ENCODE peak calls at places on chromosomes 12 and 14, in six cellular contexts. C is putamen; Q is kidney tubule cell; T is dermis microvascular lymphatic vessel endothelial cell; N is stimulated activated CD4-positive, alpha-beta T cell treated with anti-CD3 and anti-CD28 coated beads, TNF-alpha, amount 100 ng/mL, for 1 hour; D is iPS-NIHi11. U is an unnamed sample.

GRCh38 chr14:23664207-23664885 is 28.2 kb downstream of the DHRS2 start:
- DNase-seq in T (no peak), Q (no peak), C (no peak), D (no peak), N (no peak), U (no peak)

GRCh38 chr12:82279597-82279996 is 78.6 kb downstream of the CCDC59 start:
- DNase-seq in D (no peak), T (no peak), Q (no peak), C (no peak), N (no peak), U (no peak)

GRCh38 chr12:18140969-18141368 is 51.0 kb upstream of the RERGL start:
- DNase-seq in T (no peak), D (no peak), Q (no peak), C (no peak), N (no peak), U (no peak)

GRCh38 chr12:50579757-50580267 is 75.0 kb downstream of the DIP2B start:
- DNase-seq in C (no peak), D (no peak), N (no peak), Q (peak; percentile 88), T (no peak), U (no peak)

GRCh38 chr14:35365130-35366047 is 39.2 kb downstream of the NFKBIA start:
- DNase-seq in D (no peak), C (no peak), N (no peak), T (peak; percentile 67), Q (peak; percentile 96), U (no peak)

GRCh38 chr12:4380332-4380731 is 820 bp upstream of the FGF23 start:
- DNase-seq in N (no peak), Q (no peak), T (no peak), D (no peak), C (no peak), U (peak; percentile 76)

GRCh38 chr14:60775296-60775695 is 40.7 kb downstream of the MNAT1 start:
- DNase-seq in N (no peak), C (no peak), D (no peak), T (no peak), Q (peak; percentile 85), U (no peak)

GRCh38 chr12:29782821-29783772 is 645 bp downstream of the TMTC1 start:
- DNase-seq in T (no peak), C (peak; percentile 30), Q (peak; percentile 2), D (peak; percentile 69), N (no peak), U (peak; percentile 30)

GRCh38 chr14:100048786-100049185 is 16.4 kb upstream of the EVL start:
- DNase-seq in Q (no peak), N (no peak), T (no peak), D (no peak), C (no peak), U (no peak)

GRCh38 chr14:64623576-64624165 is 73.9 kb downstream of the PPP1R36 start:
- DNase-seq in D (no peak), N (no peak), T (no peak), C (no peak), Q (no peak), U (no peak)

GRCh38 chr14:90760591-90761316 is 55.5 kb downstream of the TTC7B start:
- DNase-seq in T (no peak), D (peak; percentile 66), C (no peak), N (no peak), Q (peak; percentile 50), U (peak; percentile 80)

GRCh38 chr14:80926706-80927384 is 14.7 kb downstream of the CEP128 start:
- DNase-seq in N (no peak), T (no peak), Q (peak; percentile 55), C (no peak), D (no peak), U (no peak)

GRCh38 chr12:47021298-47021697 is 58.1 kb upstream of the PCED1B start:
- DNase-seq in C (peak; percentile 35), T (peak; percentile 71), Q (peak; percentile 87), D (peak; percentile 55), N (no peak), U (peak; percentile 68)

GRCh38 chr12:26378721-26379120 is 183.3 kb downstream of the SSPN start:
- DNase-seq in N (no peak), C (peak; percentile 61), D (no peak), T (peak; percentile 89), Q (no peak), U (no peak)